ENCODE peak calls at places on chromosomes 4 and X, in nine cellular contexts. T is HCT116, L is breast epithelium, Z is SK-N-SH, E is GM23338, S is suprapubic skin, Q is spleen, K is sigmoid colon, I is endothelial cell of umbilical vein. B is an unnamed sample. For H3K36me3, the result is how much of the 10 kb centered on the place peaks cover.

GRCh38 chr4:26157541-26157940 is 163.3 kb upstream of the RBPJ start:
- DNase-seq in T (no peak), L (no peak), Z (no peak), E (no peak), S (no peak), Q (no peak), K (no peak), I (no peak), B (no peak)

GRCh38 chr4:140675599-140676231 is 80.5 kb downstream of the TBC1D9 start:
- DNase-seq in T (no peak), L (no peak), Z (no peak), E (no peak), S (no peak), Q (no peak), K (no peak), I (peak), B (no peak)

GRCh38 chr4:152961752-152962117 is 25.6 kb downstream of the FHDC1 start:
- DNase-seq in T (no peak), L (no peak), Z (no peak), E (no peak), S (no peak), Q (no peak), K (no peak), I (no peak), B (no peak)

GRCh38 chr4:100306018-100306417 is 115.8 kb upstream of the DDIT4L start:
- DNase-seq in T (no peak), L (no peak), Z (no peak), E (no peak), S (no peak), Q (no peak), K (no peak), I (no peak), B (no peak)

GRCh38 chr4:15303052-15303641 is 124.7 kb upstream of the C1QTNF7 start:
- DNase-seq in T (no peak), L (no peak), Z (no peak), E (no peak), S (no peak), Q (no peak), K (no peak), I (no peak), B (no peak)

GRCh38 chrX:25206761-25207160 is 191.0 kb upstream of the ARX start:
- DNase-seq in T (no peak), L (no peak), Z (no peak), E (no peak), S (no peak), Q (no peak), K (no peak), I (no peak), B (no peak)

GRCh38 chr4:93719552-93719951 is 109.0 kb upstream of the ATOH1 start:
- DNase-seq in T (no peak), L (no peak), Z (no peak), E (no peak), S (no peak), Q (no peak), K (no peak), I (no peak), B (no peak)

GRCh38 chr4:144674711-144675110 is 28.8 kb downstream of the HHIP start:
- DNase-seq in T (no peak), L (no peak), Z (no peak), E (peak), S (no peak), Q (no peak), K (no peak), I (no peak), B (no peak)

GRCh38 chr4:173185832-173186545 is 17.4 kb downstream of the GALNT7 start:
- DNase-seq in T (no peak), L (no peak), Z (no peak), E (no peak), S (no peak), Q (no peak), K (no peak), I (peak), B (no peak)

GRCh38 chrX:46587753-46588171 is 14.2 kb downstream of the CHST7 start:
- DNase-seq in T (no peak), L (no peak), Z (no peak), E (no peak), S (no peak), Q (no peak), K (no peak), I (peak), B (no peak)

GRCh38 chr4:15778191-15778741 is at the start of gene CD38:
- DNase-seq in T (no peak), L (no peak), Z (peak), E (peak), S (no peak), Q (peak), K (peak), I (no peak), B (peak)

GRCh38 chrX:37348237-37349130 is 680 bp upstream of the PRRG1 start:
- DNase-seq in T (no peak), L (no peak), Z (no peak), E (no peak), S (no peak), Q (peak), K (no peak), I (no peak), B (no peak)

GRCh38 chr4:139785356-139785755 is 119.7 kb downstream of the MGST2 start:
- DNase-seq in T (no peak), L (no peak), Z (no peak), E (no peak), S (no peak), Q (no peak), K (no peak), I (no peak), B (no peak)

GRCh38 chr4:54400802-54401201 is 171.7 kb downstream of the PDGFRA start:
- DNase-seq in T (no peak), L (no peak), Z (no peak), E (no peak), S (no peak), Q (no peak), K (no peak), I (peak), B (no peak)

GRCh38 chr4:177147668-177148067 is 162.0 kb upstream of the NEIL3 start:
- DNase-seq in T (no peak), L (no peak), Z (no peak), E (peak), S (no peak), Q (no peak), K (no peak), I (no peak), B (no peak)

GRCh38 chrX:70196961-70197805 is 19.9 kb downstream of the DGAT2L6 start:
- DNase-seq in T (peak), L (no peak), Z (peak), E (peak), S (peak), Q (no peak), K (no peak), I (peak), B (peak)

GRCh38 chrX:29662759-29663503 is 552.4 kb upstream of the MAGEB2 start:
- DNase-seq in T (no peak), L (no peak), Z (no peak), E (no peak), S (no peak), Q (no peak), K (no peak), I (peak), B (no peak)

GRCh38 chr4:168421671-168422070 is 58.6 kb downstream of the DDX60L start:
- DNase-seq in T (peak), L (no peak), Z (no peak), E (no peak), S (no peak), Q (no peak), K (no peak), I (peak), B (no peak)

GRCh38 chr4:80806472-80806871 is 224.0 kb upstream of the BMP3 start:
- DNase-seq in T (no peak), L (no peak), Z (no peak), E (no peak), S (no peak), Q (no peak), K (no peak), I (no peak), B (no peak)

GRCh38 chr4:98645527-98645926 is 12.9 kb downstream of the TSPAN5 start:
- DNase-seq in T (no peak), L (no peak), Z (no peak), E (no peak), S (no peak), Q (no peak), K (no peak), I (no peak), B (no peak)

GRCh38 chr4:129236351-129236750 is 140.4 kb downstream of the C4orf33 start:
- DNase-seq in T (no peak), L (no peak), Z (no peak), E (no peak), S (no peak), Q (no peak), K (no peak), I (no peak), B (no peak)

DNA sequence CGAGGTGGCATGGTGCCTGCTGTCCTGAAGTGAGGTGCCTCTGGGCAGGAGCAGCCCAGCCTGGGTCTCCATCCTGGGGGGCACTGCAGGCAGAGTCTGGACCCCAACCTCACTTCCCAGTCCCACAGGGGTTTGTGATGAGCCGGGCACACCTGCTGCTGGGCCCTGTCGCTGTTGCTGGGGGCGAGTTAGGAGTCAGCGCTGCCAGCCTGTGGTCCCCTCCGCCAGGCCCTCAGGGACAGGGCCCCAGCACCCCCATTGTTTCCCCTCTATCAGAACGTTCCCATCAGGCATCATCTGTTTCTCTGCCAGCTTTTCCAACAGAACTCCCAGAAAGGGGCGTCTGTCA is 23.4 kb downstream of the WFS1 start:
- DNase-seq in T (no peak), L (no peak), Z (no peak), E (no peak), S (no peak), Q (no peak), K (no peak), I (no peak), B (no peak)
- H3K36me3 ChIP-seq in T (under half), L (under half), Z (under half), E (under half), S (half or more), Q (half or more), K (half or more), I (half or more), B (under half)

DNA sequence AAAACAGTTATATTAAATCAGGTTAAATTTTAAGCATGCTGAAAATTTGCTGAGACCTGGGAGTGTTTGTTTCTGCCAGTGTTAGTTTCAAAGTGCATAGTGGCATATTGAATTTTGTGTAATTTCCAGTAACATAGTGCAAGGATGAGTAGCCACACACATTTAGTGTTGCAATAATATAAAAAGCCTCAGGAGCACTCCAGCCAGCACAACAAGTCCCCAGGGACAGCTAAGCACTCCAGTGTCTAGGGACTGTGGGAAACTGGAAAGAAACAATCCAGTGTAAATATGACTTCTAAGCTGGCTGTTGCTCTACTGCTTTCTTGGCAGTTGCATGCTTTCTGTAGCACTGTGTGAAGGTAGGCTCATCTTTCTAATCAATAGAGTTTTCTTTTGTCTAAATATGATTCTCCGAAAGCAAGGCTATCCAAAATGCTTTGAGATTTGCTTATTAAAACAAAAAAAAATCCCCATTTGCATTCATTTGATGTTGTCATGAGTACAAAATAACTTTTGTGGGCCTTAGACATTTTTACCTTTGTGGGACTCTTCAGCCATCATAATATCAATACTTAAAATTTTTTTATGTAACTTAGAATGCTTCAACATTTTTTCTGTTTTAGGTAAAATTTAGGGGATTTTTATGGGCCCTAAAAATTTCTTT is 24.2 kb upstream of the CXCL2 start:
- DNase-seq in T (no peak), L (no peak), Z (no peak), E (no peak), S (no peak), Q (no peak), K (no peak), I (no peak), B (peak)
- TF ChIP-seq POLR2AphosphoS5 in T (no peak), L (no peak), Z (no peak), E (no peak), S (no peak), Q (no peak), K (no peak), I (no peak), B (peak)

DNA sequence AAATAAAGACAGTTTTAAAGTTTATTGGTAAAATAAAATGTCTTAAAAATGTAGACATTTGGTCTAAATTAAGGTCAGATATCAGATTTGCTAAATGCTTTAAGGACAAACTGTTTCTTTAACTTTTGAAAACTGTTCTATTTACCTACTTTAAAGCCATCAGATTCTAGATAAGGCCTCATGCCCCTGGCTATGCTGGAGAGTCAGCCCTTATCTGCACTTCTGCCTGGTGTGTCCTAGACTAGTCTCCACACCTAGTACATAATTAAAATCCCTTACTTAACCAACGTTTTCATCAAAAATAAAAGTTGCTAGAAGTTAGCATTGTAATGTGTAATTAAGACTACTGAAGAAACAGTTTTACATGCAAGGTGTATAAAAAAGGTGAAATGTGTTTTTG is 25.6 kb downstream of the HSD17B11 start:
- DNase-seq in T (no peak), L (no peak), Z (no peak), E (no peak), S (no peak), Q (no peak), K (no peak), I (no peak), B (no peak)
- H3K36me3 ChIP-seq in T (under half), L (under half), Z (half or more), E (under half), S (under half), Q (half or more), K (half or more), I (under half), B (under half)

GRCh38 chrX:119784747-119785446 is 6.5 kb downstream of the RPL39 start:
- DNase-seq in T (no peak), L (no peak), Z (peak), E (peak), S (no peak), Q (peak), K (no peak), I (peak), B (no peak)
- TF ChIP-seq POLR2AphosphoS5 in T (no peak), L (no peak), Z (no peak), E (no peak), S (no peak), Q (no peak), K (no peak), I (no peak), B (no peak)

B was measured in prostate gland.